ENCODE peak calls at places on chromosomes 2 and 18, in five cellular contexts. M is renal cortical epithelial cell, P is astrocyte of the spinal cord, W is mucosa of descending colon, R is epithelial cell of proximal tubule. K is an unnamed sample.

GRCh38 chr18:75365837-75366236 is 61.7 kb downstream of the SMIM21 start:
- DNase-seq in M (no peak), P (no peak), W (no peak), R (no peak), K (no peak)

GRCh38 chr2:102114290-102114721 is 28.2 kb upstream of the IL1R1 start:
- DNase-seq in M (peak; percentile 99), P (peak; percentile 97), W (no peak), R (peak; percentile 92), K (no peak)

GRCh38 chr2:157592983-157593382 is 35.7 kb downstream of the ACVR1C start:
- DNase-seq in M (peak; percentile 2), P (peak; percentile 10), W (no peak), R (no peak), K (no peak)

GRCh38 chr2:128789776-128790455 is 471.2 kb upstream of the HS6ST1 start:
- DNase-seq in M (no peak), P (no peak), W (no peak), R (no peak), K (no peak)

GRCh38 chr2:14905571-14905970 is 273.1 kb downstream of the LRATD1 start:
- DNase-seq in M (no peak), P (no peak), W (no peak), R (no peak), K (no peak)

GRCh38 chr2:221671515-221671914 is 99.4 kb upstream of the EPHA4 start:
- DNase-seq in M (peak; percentile 15), P (peak; percentile 46), W (no peak), R (no peak), K (no peak)

GRCh38 chr2:33322099-33322498 is 154.3 kb upstream of the RASGRP3 start:
- DNase-seq in M (peak; percentile 39), P (peak; percentile 35), W (no peak), R (no peak), K (no peak)

GRCh38 chr2:33521791-33522281 is 45.4 kb downstream of the RASGRP3 start:
- DNase-seq in M (peak; percentile 21), P (peak; percentile 86), W (no peak), R (no peak), K (no peak)

GRCh38 chr2:117057021-117057420 is 757.5 kb upstream of the DDX18 start:
- DNase-seq in M (no peak), P (no peak), W (no peak), R (no peak), K (no peak)